ENCODE peak calls at places on chromosomes 12 and 14, in four cellular contexts. One of them, this sample, is unnamed.

GRCh38 chr12:79451988-79452387 is 238.8 kb downstream of the PAWR start:
- DNase-seq in HT1080: peak
- DNase-seq in NCI-H774: no peak
- DNase-seq in ovary: peak
- DNase-seq in this sample: no peak

GRCh38 chr14:105165134-105165704 is 3.4 kb downstream of the JAG2 start:
- DNase-seq in HT1080: no peak
- DNase-seq in NCI-H774: peak
- DNase-seq in ovary: no peak
- DNase-seq in this sample: no peak

GRCh38 chr12:3445127-3445978 is 45.6 kb upstream of the PRMT8 start:
- DNase-seq in HT1080: no peak
- DNase-seq in NCI-H774: peak
- DNase-seq in ovary: no peak
- DNase-seq in this sample: no peak

GRCh38 chr14:74512431-74512830 is 18.9 kb downstream of the ISCA2 start:
- DNase-seq in HT1080: no peak
- DNase-seq in NCI-H774: no peak
- DNase-seq in ovary: peak
- DNase-seq in this sample: peak

GRCh38 chr14:103284574-103285467 is 49.2 kb upstream of the EIF5 start:
- DNase-seq in HT1080: peak
- DNase-seq in NCI-H774: no peak
- DNase-seq in ovary: no peak
- DNase-seq in this sample: no peak

GRCh38 chr14:104721704-104722431 is 2.2 kb upstream of the ADSS1 start:
- DNase-seq in HT1080: no peak
- DNase-seq in NCI-H774: no peak
- DNase-seq in ovary: no peak
- DNase-seq in this sample: no peak

GRCh38 chr14:75223664-75224154 is 47.3 kb upstream of the TMED10 start:
- DNase-seq in HT1080: peak
- DNase-seq in NCI-H774: no peak
- DNase-seq in ovary: no peak
- DNase-seq in this sample: no peak

GRCh38 chr14:36583242-36584166 is 1.1 kb upstream of the NKX2-8 start:
- DNase-seq in HT1080: no peak
- DNase-seq in NCI-H774: no peak
- DNase-seq in ovary: no peak
- DNase-seq in this sample: no peak

GRCh38 chr12:3632256-3633240 is 120.4 kb downstream of the CRACR2A start:
- DNase-seq in HT1080: no peak
- DNase-seq in NCI-H774: no peak
- DNase-seq in ovary: no peak
- DNase-seq in this sample: peak

GRCh38 chr12:110171186-110171538 is 47.0 kb downstream of the IFT81 start:
- DNase-seq in HT1080: no peak
- DNase-seq in NCI-H774: no peak
- DNase-seq in ovary: no peak
- DNase-seq in this sample: no peak

GRCh38 chr12:121388421-121388981 is 11.4 kb upstream of the RNF34 start:
- DNase-seq in HT1080: peak
- DNase-seq in NCI-H774: no peak
- DNase-seq in ovary: no peak
- DNase-seq in this sample: no peak

GRCh38 chr12:110310754-110311153 is 29.7 kb downstream of the ATP2A2 start:
- DNase-seq in HT1080: no peak
- DNase-seq in NCI-H774: no peak
- DNase-seq in ovary: no peak
- DNase-seq in this sample: no peak

GRCh38 chr12:53978477-53979356 is 4.0 kb upstream of the HOTAIR start:
- DNase-seq in HT1080: no peak
- DNase-seq in NCI-H774: no peak
- DNase-seq in ovary: no peak
- DNase-seq in this sample: no peak

GRCh38 chr12:92141585-92142244 is 3.9 kb downstream of the BTG1 start:
- DNase-seq in HT1080: no peak
- DNase-seq in NCI-H774: no peak
- DNase-seq in ovary: no peak
- DNase-seq in this sample: no peak

GRCh38 chr12:86137936-86138335 is 118.3 kb downstream of the MGAT4C start:
- DNase-seq in HT1080: peak
- DNase-seq in NCI-H774: no peak
- DNase-seq in ovary: no peak
- DNase-seq in this sample: no peak

This sample was measured in activated effector memory CD4-positive, alpha-beta T cell treated with anti-CD3 and anti-CD28 coated beads, Interleukin-2, amount 50 U/mL, for 16 hours.